ENCODE peak calls at places on chromosomes 11 and 22, in seven cellular contexts. Y, A, G, Z, L, N and D are unnamed samples.

GRCh38 chr11:40421187-40421586 is 1038.3 kb downstream of the LRRC4C start:
- DNase-seq in G (no peak), Y (no peak), Z (no peak), N (no peak), L (no peak), A (no peak), D (no peak)

GRCh38 chr11:1994121-1994520 is 3.5 kb downstream of the H19 start:
- DNase-seq in Y (no peak), N (no peak), A (no peak), L (no peak), Z (no peak), G (no peak), D (no peak)

GRCh38 chr22:20646377-20646776 is 127.5 kb upstream of the SERPIND1 start:
- DNase-seq in A (no peak), L (no peak), Z (peak), Y (no peak), G (no peak), N (no peak), D (no peak)

GRCh38 chr22:23789121-23789520 is 2.4 kb downstream of the SMARCB1 start:
- DNase-seq in A (no peak), L (no peak), Y (no peak), Z (no peak), N (peak), G (no peak), D (no peak)

GRCh38 chr22:17501679-17502285 is 61.5 kb upstream of the SLC25A18 start:
- DNase-seq in Z (no peak), Y (peak), N (peak), G (no peak), A (no peak), L (no peak), D (peak)

GRCh38 chr11:27535103-27535502 is 28.5 kb upstream of the LIN7C start:
- DNase-seq in A (no peak), Z (no peak), Y (no peak), G (no peak), N (no peak), L (no peak), D (no peak)

GRCh38 chr11:117809236-117810055 is 12.4 kb upstream of the DSCAML1 start:
- DNase-seq in L (peak), Z (peak), Y (no peak), G (no peak), A (peak), N (peak), D (peak)

GRCh38 chr11:121372671-121373429 is 79.3 kb upstream of the SORL1 start:
- DNase-seq in A (no peak), N (no peak), L (no peak), G (no peak), Y (no peak), Z (no peak), D (no peak)

GRCh38 chr11:124760205-124760652 is 1.9 kb downstream of the ESAM start:
- DNase-seq in A (no peak), G (no peak), N (no peak), Z (no peak), Y (no peak), L (no peak), D (peak)

GRCh38 chr11:64638829-64639228 is 47.8 kb downstream of the SLC22A12 start:
- DNase-seq in L (no peak), G (no peak), Z (no peak), A (no peak), N (no peak), Y (no peak), D (no peak)

GRCh38 chr11:114044042-114044871 is 15.3 kb upstream of the ZBTB16 start:
- DNase-seq in L (no peak), Z (no peak), A (no peak), Y (peak), G (no peak), N (no peak), D (no peak)

GRCh38 chr11:130043575-130043974 is 26.1 kb upstream of the APLP2 start:
- DNase-seq in G (no peak), Z (no peak), Y (no peak), L (no peak), A (no peak), N (no peak), D (no peak)

GRCh38 chr22:40345271-40345670 is 1.0 kb upstream of the ADSL start:
- DNase-seq in G (no peak), L (no peak), A (peak), Y (no peak), N (no peak), Z (no peak), D (no peak)

GRCh38 chr11:34789196-34789834 is 126.9 kb downstream of the APIP start:
- DNase-seq in Y (no peak), A (no peak), N (no peak), G (no peak), Z (no peak), L (no peak), D (no peak)

GRCh38 chr11:132077416-132077815 is 707.0 kb downstream of the NTM start:
- DNase-seq in Y (no peak), N (no peak), Z (no peak), L (no peak), G (no peak), A (no peak), D (no peak)

GRCh38 chr11:8085006-8085645 is 4.1 kb downstream of the TUB start:
- DNase-seq in N (no peak), L (no peak), G (no peak), Z (no peak), A (no peak), Y (no peak), D (no peak)

GRCh38 chr22:18050065-18050464 is 25.7 kb upstream of the MICAL3 start:
- DNase-seq in L (no peak), A (no peak), Z (no peak), N (no peak), Y (no peak), G (no peak), D (no peak)

GRCh38 chr22:29464581-29464980 is 15.4 kb upstream of the NEFH start:
- DNase-seq in L (no peak), Y (no peak), G (no peak), A (no peak), Z (no peak), N (no peak), D (no peak)

GRCh38 chr11:114082415-114082748 is 22.9 kb downstream of the ZBTB16 start:
- DNase-seq in G (no peak), A (no peak), Z (no peak), Y (peak), L (no peak), N (no peak), D (no peak)

GRCh38 chr11:47552086-47552580 is 799 bp downstream of the CELF1 start:
- DNase-seq in N (no peak), G (peak), Z (no peak), A (no peak), Y (peak), L (no peak), D (no peak)

GRCh38 chr22:43239102-43239875 is 52.4 kb upstream of the TTLL12 start:
- DNase-seq in L (no peak), Y (no peak), G (no peak), A (no peak), N (no peak), Z (no peak), D (no peak)

GRCh38 chr22:24521791-24522245 is 26.7 kb downstream of the UPB1 start:
- DNase-seq in Y (peak), L (no peak), N (peak), A (peak), G (peak), Z (peak), D (no peak)

GRCh38 chr11:134271978-134272377 is 4.2 kb upstream of the GLB1L3 start:
- DNase-seq in G (no peak), N (no peak), L (no peak), Z (no peak), A (no peak), Y (no peak), D (no peak)

GRCh38 chr22:37967637-37968451 is 14.3 kb downstream of the POLR2F start:
- DNase-seq in G (no peak), A (no peak), Z (no peak), L (no peak), N (no peak), Y (no peak), D (no peak)

GRCh38 chr11:71326328-71326940 is 74.1 kb upstream of the SHANK2 start:
- DNase-seq in N (no peak), Z (no peak), Y (no peak), A (no peak), G (no peak), L (no peak), D (no peak)

GRCh38 chr11:99068832-99069231 is 48.1 kb downstream of the CNTN5 start:
- DNase-seq in N (no peak), Y (no peak), G (no peak), A (no peak), L (no peak), Z (no peak), D (no peak)

GRCh38 chr11:95088946-95089619 is 563 bp upstream of the ENDOD1 start:
- DNase-seq in L (no peak), A (no peak), G (no peak), Z (no peak), Y (no peak), N (no peak), D (no peak)

GRCh38 chr11:23704183-23704582 is 792.7 kb upstream of the LUZP2 start:
- DNase-seq in Z (no peak), A (no peak), L (no peak), G (no peak), N (no peak), Y (no peak), D (no peak)